ENCODE peak calls at places on chromosomes 2 and 18, in ten cellular contexts. One of them, this sample, is unnamed.

GRCh38 chr2:37645363-37645762 is 26.1 kb downstream of the CDC42EP3 start:
- DNase-seq in adipocyte: no peak
- DNase-seq in uterus: no peak
- DNase-seq in dorsolateral prefrontal cortex: no peak
- DNase-seq in mesenteric fat pad: no peak
- DNase-seq in spleen: no peak
- DNase-seq in ACHN: no peak
- DNase-seq in AG09319: no peak
- DNase-seq in NCI-H2029: no peak
- DNase-seq in stimulated activated CD4-positive, alpha-beta T cell treated with anti-CD3 and anti-CD28 coated beads, Interleukin-1b, Interleukin-23, amount 100 ng/mL, for 24 hours: no peak
- DNase-seq in this sample: no peak

GRCh38 chr2:237456200-237456731 is 30.8 kb upstream of the MLPH start:
- DNase-seq in adipocyte: peak
- DNase-seq in uterus: peak
- DNase-seq in dorsolateral prefrontal cortex: no peak
- DNase-seq in mesenteric fat pad: peak
- DNase-seq in spleen: no peak
- DNase-seq in ACHN: no peak
- DNase-seq in AG09319: peak
- DNase-seq in NCI-H2029: peak
- DNase-seq in stimulated activated CD4-positive, alpha-beta T cell treated with anti-CD3 and anti-CD28 coated beads, Interleukin-1b, Interleukin-23, amount 100 ng/mL, for 24 hours: no peak
- DNase-seq in this sample: peak

GRCh38 chr2:217804338-217804737 is 198.5 kb downstream of the TNS1 start:
- DNase-seq in adipocyte: no peak
- DNase-seq in uterus: peak
- DNase-seq in dorsolateral prefrontal cortex: no peak
- DNase-seq in mesenteric fat pad: no peak
- DNase-seq in spleen: peak
- DNase-seq in ACHN: no peak
- DNase-seq in AG09319: no peak
- DNase-seq in NCI-H2029: no peak
- DNase-seq in stimulated activated CD4-positive, alpha-beta T cell treated with anti-CD3 and anti-CD28 coated beads, Interleukin-1b, Interleukin-23, amount 100 ng/mL, for 24 hours: no peak
- DNase-seq in this sample: no peak

GRCh38 chr2:215071676-215072075 is 66.8 kb downstream of the ABCA12 start:
- DNase-seq in adipocyte: no peak
- DNase-seq in uterus: no peak
- DNase-seq in dorsolateral prefrontal cortex: no peak
- DNase-seq in mesenteric fat pad: no peak
- DNase-seq in spleen: no peak
- DNase-seq in ACHN: no peak
- DNase-seq in AG09319: no peak
- DNase-seq in NCI-H2029: no peak
- DNase-seq in stimulated activated CD4-positive, alpha-beta T cell treated with anti-CD3 and anti-CD28 coated beads, Interleukin-1b, Interleukin-23, amount 100 ng/mL, for 24 hours: no peak
- DNase-seq in this sample: no peak

GRCh38 chr2:220619525-220620267 is 952.4 kb downstream of the EPHA4 start:
- DNase-seq in adipocyte: no peak
- DNase-seq in uterus: no peak
- DNase-seq in dorsolateral prefrontal cortex: no peak
- DNase-seq in mesenteric fat pad: no peak
- DNase-seq in spleen: no peak
- DNase-seq in ACHN: no peak
- DNase-seq in AG09319: no peak
- DNase-seq in NCI-H2029: no peak
- DNase-seq in stimulated activated CD4-positive, alpha-beta T cell treated with anti-CD3 and anti-CD28 coated beads, Interleukin-1b, Interleukin-23, amount 100 ng/mL, for 24 hours: no peak
- DNase-seq in this sample: no peak

GRCh38 chr2:24617431-24617830 is 126.4 kb downstream of the NCOA1 start:
- DNase-seq in adipocyte: no peak
- DNase-seq in uterus: no peak
- DNase-seq in dorsolateral prefrontal cortex: no peak
- DNase-seq in mesenteric fat pad: no peak
- DNase-seq in spleen: no peak
- DNase-seq in ACHN: no peak
- DNase-seq in AG09319: no peak
- DNase-seq in NCI-H2029: no peak
- DNase-seq in stimulated activated CD4-positive, alpha-beta T cell treated with anti-CD3 and anti-CD28 coated beads, Interleukin-1b, Interleukin-23, amount 100 ng/mL, for 24 hours: no peak
- DNase-seq in this sample: no peak

GRCh38 chr2:47645246-47645645 is 137.7 kb upstream of the MSH6 start:
- DNase-seq in adipocyte: no peak
- DNase-seq in uterus: no peak
- DNase-seq in dorsolateral prefrontal cortex: no peak
- DNase-seq in mesenteric fat pad: peak
- DNase-seq in spleen: no peak
- DNase-seq in ACHN: no peak
- DNase-seq in AG09319: no peak
- DNase-seq in NCI-H2029: no peak
- DNase-seq in stimulated activated CD4-positive, alpha-beta T cell treated with anti-CD3 and anti-CD28 coated beads, Interleukin-1b, Interleukin-23, amount 100 ng/mL, for 24 hours: no peak
- DNase-seq in this sample: peak

GRCh38 chr2:136242687-136243277 is 124.8 kb upstream of the CXCR4 start:
- DNase-seq in adipocyte: no peak
- DNase-seq in uterus: no peak
- DNase-seq in dorsolateral prefrontal cortex: no peak
- DNase-seq in mesenteric fat pad: no peak
- DNase-seq in spleen: peak
- DNase-seq in ACHN: no peak
- DNase-seq in AG09319: no peak
- DNase-seq in NCI-H2029: no peak
- DNase-seq in stimulated activated CD4-positive, alpha-beta T cell treated with anti-CD3 and anti-CD28 coated beads, Interleukin-1b, Interleukin-23, amount 100 ng/mL, for 24 hours: no peak
- DNase-seq in this sample: no peak

GRCh38 chr2:144230452-144231085 is 289.4 kb downstream of the ZEB2 start:
- DNase-seq in adipocyte: peak
- DNase-seq in uterus: no peak
- DNase-seq in dorsolateral prefrontal cortex: no peak
- DNase-seq in mesenteric fat pad: no peak
- DNase-seq in spleen: no peak
- DNase-seq in ACHN: peak
- DNase-seq in AG09319: peak
- DNase-seq in NCI-H2029: no peak
- DNase-seq in stimulated activated CD4-positive, alpha-beta T cell treated with anti-CD3 and anti-CD28 coated beads, Interleukin-1b, Interleukin-23, amount 100 ng/mL, for 24 hours: no peak
- DNase-seq in this sample: no peak

GRCh38 chr2:192398236-192398635 is 203.5 kb upstream of the TMEFF2 start:
- DNase-seq in adipocyte: no peak
- DNase-seq in uterus: no peak
- DNase-seq in dorsolateral prefrontal cortex: no peak
- DNase-seq in mesenteric fat pad: no peak
- DNase-seq in spleen: no peak
- DNase-seq in ACHN: no peak
- DNase-seq in AG09319: no peak
- DNase-seq in NCI-H2029: no peak
- DNase-seq in stimulated activated CD4-positive, alpha-beta T cell treated with anti-CD3 and anti-CD28 coated beads, Interleukin-1b, Interleukin-23, amount 100 ng/mL, for 24 hours: no peak
- DNase-seq in this sample: no peak

GRCh38 chr2:20755132-20755800 is 67.6 kb downstream of the LDAH start:
- DNase-seq in adipocyte: peak
- DNase-seq in uterus: no peak
- DNase-seq in dorsolateral prefrontal cortex: no peak
- DNase-seq in mesenteric fat pad: no peak
- DNase-seq in spleen: no peak
- DNase-seq in ACHN: no peak
- DNase-seq in AG09319: no peak
- DNase-seq in NCI-H2029: no peak
- DNase-seq in stimulated activated CD4-positive, alpha-beta T cell treated with anti-CD3 and anti-CD28 coated beads, Interleukin-1b, Interleukin-23, amount 100 ng/mL, for 24 hours: no peak
- DNase-seq in this sample: no peak

GRCh38 chr2:67259581-67260347 is 137.4 kb upstream of the ETAA1 start:
- DNase-seq in adipocyte: peak
- DNase-seq in uterus: peak
- DNase-seq in dorsolateral prefrontal cortex: no peak
- DNase-seq in mesenteric fat pad: no peak
- DNase-seq in spleen: no peak
- DNase-seq in ACHN: peak
- DNase-seq in AG09319: peak
- DNase-seq in NCI-H2029: peak
- DNase-seq in stimulated activated CD4-positive, alpha-beta T cell treated with anti-CD3 and anti-CD28 coated beads, Interleukin-1b, Interleukin-23, amount 100 ng/mL, for 24 hours: no peak
- DNase-seq in this sample: no peak

GRCh38 chr18:24386680-24387079 is 10.9 kb downstream of the OSBPL1A start:
- DNase-seq in adipocyte: no peak
- DNase-seq in uterus: no peak
- DNase-seq in dorsolateral prefrontal cortex: no peak
- DNase-seq in mesenteric fat pad: no peak
- DNase-seq in spleen: no peak
- DNase-seq in ACHN: no peak
- DNase-seq in AG09319: no peak
- DNase-seq in NCI-H2029: no peak
- DNase-seq in stimulated activated CD4-positive, alpha-beta T cell treated with anti-CD3 and anti-CD28 coated beads, Interleukin-1b, Interleukin-23, amount 100 ng/mL, for 24 hours: no peak
- DNase-seq in this sample: no peak

GRCh38 chr2:237702439-237703397 is 75.3 kb downstream of the LRRFIP1 start:
- DNase-seq in adipocyte: peak
- DNase-seq in uterus: peak
- DNase-seq in dorsolateral prefrontal cortex: no peak
- DNase-seq in mesenteric fat pad: peak
- DNase-seq in spleen: peak
- DNase-seq in ACHN: no peak
- DNase-seq in AG09319: no peak
- DNase-seq in NCI-H2029: no peak
- DNase-seq in stimulated activated CD4-positive, alpha-beta T cell treated with anti-CD3 and anti-CD28 coated beads, Interleukin-1b, Interleukin-23, amount 100 ng/mL, for 24 hours: no peak
- DNase-seq in this sample: no peak

GRCh38 chr18:7626175-7626921 is 59.2 kb downstream of the PTPRM start:
- DNase-seq in adipocyte: no peak
- DNase-seq in uterus: no peak
- DNase-seq in dorsolateral prefrontal cortex: no peak
- DNase-seq in mesenteric fat pad: no peak
- DNase-seq in spleen: no peak
- DNase-seq in ACHN: no peak
- DNase-seq in AG09319: no peak
- DNase-seq in NCI-H2029: no peak
- DNase-seq in stimulated activated CD4-positive, alpha-beta T cell treated with anti-CD3 and anti-CD28 coated beads, Interleukin-1b, Interleukin-23, amount 100 ng/mL, for 24 hours: no peak
- DNase-seq in this sample: no peak

GRCh38 chr2:135164431-135164830 is 112.3 kb downstream of the RAB3GAP1 start:
- DNase-seq in adipocyte: peak
- DNase-seq in uterus: no peak
- DNase-seq in dorsolateral prefrontal cortex: no peak
- DNase-seq in mesenteric fat pad: no peak
- DNase-seq in spleen: no peak
- DNase-seq in ACHN: peak
- DNase-seq in AG09319: peak
- DNase-seq in NCI-H2029: no peak
- DNase-seq in stimulated activated CD4-positive, alpha-beta T cell treated with anti-CD3 and anti-CD28 coated beads, Interleukin-1b, Interleukin-23, amount 100 ng/mL, for 24 hours: no peak
- DNase-seq in this sample: no peak

GRCh38 chr2:135633582-135633981 is 102.3 kb downstream of the R3HDM1 start:
- DNase-seq in adipocyte: no peak
- DNase-seq in uterus: no peak
- DNase-seq in dorsolateral prefrontal cortex: no peak
- DNase-seq in mesenteric fat pad: no peak
- DNase-seq in spleen: no peak
- DNase-seq in ACHN: no peak
- DNase-seq in AG09319: no peak
- DNase-seq in NCI-H2029: no peak
- DNase-seq in stimulated activated CD4-positive, alpha-beta T cell treated with anti-CD3 and anti-CD28 coated beads, Interleukin-1b, Interleukin-23, amount 100 ng/mL, for 24 hours: no peak
- DNase-seq in this sample: no peak

GRCh38 chr2:174571669-174572323 is 25.8 kb downstream of the WIPF1 start:
- DNase-seq in adipocyte: no peak
- DNase-seq in uterus: no peak
- DNase-seq in dorsolateral prefrontal cortex: no peak
- DNase-seq in mesenteric fat pad: no peak
- DNase-seq in spleen: no peak
- DNase-seq in ACHN: no peak
- DNase-seq in AG09319: no peak
- DNase-seq in NCI-H2029: no peak
- DNase-seq in stimulated activated CD4-positive, alpha-beta T cell treated with anti-CD3 and anti-CD28 coated beads, Interleukin-1b, Interleukin-23, amount 100 ng/mL, for 24 hours: no peak
- DNase-seq in this sample: no peak